ENCODE peak calls at places on chromosomes 5 and 9, in five cellular contexts. F, K, X, C and S are unnamed samples.

GRCh38 chr5:143576721-143577484 is 173.4 kb upstream of the NR3C1 start:
- DNase-seq in C (no peak), F (no peak), X (no peak), K (no peak), S (no peak)

GRCh38 chr5:56494300-56494704 is 261.2 kb upstream of the ANKRD55 start:
- DNase-seq in X (no peak), F (no peak), K (no peak), C (no peak), S (no peak)

GRCh38 chr9:98108540-98109031 is 10.4 kb downstream of the TRIM14 start:
- DNase-seq in X (no peak), F (no peak), K (no peak), C (no peak), S (no peak)

GRCh38 chr9:127290666-127291065 is 26.1 kb downstream of the GARNL3 start:
- DNase-seq in F (no peak), X (no peak), C (no peak), K (no peak), S (no peak)

GRCh38 chr9:129365196-129365595 is 187.1 kb upstream of the IER5L start:
- DNase-seq in X (no peak), K (no peak), C (no peak), F (no peak), S (no peak)

GRCh38 chr5:7886849-7887460 is 18.0 kb downstream of the MTRR start:
- DNase-seq in X (no peak), F (peak), C (no peak), K (no peak), S (no peak)

GRCh38 chr5:9927106-9927505 is 297.0 kb upstream of the TAS2R1 start:
- DNase-seq in X (no peak), K (peak), C (no peak), F (no peak), S (no peak)

GRCh38 chr9:33202552-33203300 is 35.6 kb upstream of the B4GALT1 start:
- DNase-seq in C (peak), X (no peak), F (no peak), K (no peak), S (no peak)

GRCh38 chr5:68465133-68465532 is 249.6 kb downstream of the PIK3R1 start:
- DNase-seq in X (no peak), K (no peak), C (no peak), F (no peak), S (no peak)

GRCh38 chr5:180848265-180848664 is 12.8 kb downstream of the ZFP62 start:
- DNase-seq in X (no peak), C (no peak), K (no peak), F (no peak), S (no peak)

GRCh38 chr9:133347515-133347984 is 381 bp downstream of the MED22 start:
- DNase-seq in C (peak), F (no peak), K (no peak), X (peak), S (no peak)

GRCh38 chr5:139137703-139138102 is 60.5 kb downstream of the SIL1 start:
- DNase-seq in C (no peak), F (no peak), X (no peak), K (no peak), S (no peak)

GRCh38 chr5:83632874-83633273 is 87.8 kb downstream of the HAPLN1 start:
- DNase-seq in K (peak), F (no peak), C (no peak), X (no peak), S (peak)

GRCh38 chr5:87686975-87687374 is 274.2 kb upstream of the CCNH start:
- DNase-seq in K (no peak), X (no peak), C (no peak), F (no peak), S (no peak)

GRCh38 chr9:133252301-133252776 is 22.7 kb downstream of the ABO start:
- DNase-seq in F (no peak), C (no peak), X (no peak), K (no peak), S (no peak)

GRCh38 chr5:102314328-102314727 is 18.2 kb upstream of the SLCO4C1 start:
- DNase-seq in F (no peak), X (no peak), K (no peak), C (no peak), S (no peak)

GRCh38 chr9:37944671-37945481 is 40.9 kb upstream of the SLC25A51 start:
- DNase-seq in C (no peak), F (no peak), K (no peak), X (no peak), S (no peak)

GRCh38 chr5:72281764-72282499 is 38.1 kb downstream of the MRPS27 start:
- DNase-seq in F (peak), C (no peak), X (no peak), K (no peak), S (peak)

GRCh38 chr5:174727794-174728662 is 3.6 kb downstream of the MSX2 start:
- DNase-seq in F (no peak), C (no peak), K (no peak), X (no peak), S (no peak)

GRCh38 chr5:179311091-179311470 is 34.2 kb downstream of the ADAMTS2 start:
- DNase-seq in C (no peak), X (no peak), F (no peak), K (no peak), S (no peak)

GRCh38 chr5:171512397-171512796 is 93.0 kb downstream of the FGF18 start:
- DNase-seq in K (no peak), F (no peak), X (no peak), C (no peak), S (no peak)

GRCh38 chr9:122126340-122127333 is 32.9 kb downstream of the NDUFA8 start:
- DNase-seq in F (no peak), C (no peak), X (no peak), K (no peak), S (no peak)

GRCh38 chr9:16469184-16469583 is 401.3 kb downstream of the BNC2 start:
- DNase-seq in K (no peak), F (no peak), X (no peak), C (no peak), S (no peak)

GRCh38 chr5:89338935-89339334 is 456.0 kb upstream of the MEF2C start:
- DNase-seq in F (peak), X (no peak), C (no peak), K (no peak), S (no peak)

GRCh38 chr9:98775831-98776441 is 20.4 kb downstream of the ANKS6 start:
- DNase-seq in C (no peak), K (no peak), X (peak), F (peak), S (peak)

GRCh38 chr9:121604242-121604641 is 47.2 kb upstream of the DAB2IP start:
- DNase-seq in K (no peak), X (no peak), F (no peak), C (no peak), S (no peak)

GRCh38 chr5:146052780-146053179 is 52.6 kb downstream of the PLAC8L1 start:
- DNase-seq in F (no peak), K (no peak), C (no peak), X (no peak), S (no peak)

GRCh38 chr9:136852664-136853595 is 784 bp downstream of the MAMDC4 start:
- DNase-seq in X (peak), C (peak), K (no peak), F (no peak), S (no peak)

GRCh38 chr9:130660683-130661460 is 3.5 kb upstream of the PRDM12 start:
- DNase-seq in C (no peak), K (no peak), F (no peak), X (no peak), S (no peak)

GRCh38 chr9:20606637-20607036 is 15.7 kb downstream of the MLLT3 start:
- DNase-seq in C (peak), K (no peak), X (no peak), F (no peak), S (no peak)

GRCh38 chr9:37621299-37621934 is 29.0 kb upstream of the TOMM5 start:
- DNase-seq in X (no peak), K (no peak), C (no peak), F (no peak), S (no peak)

GRCh38 chr5:179209359-179210150 is 135.7 kb downstream of the ADAMTS2 start:
- DNase-seq in K (no peak), F (peak), C (no peak), X (no peak), S (peak)

GRCh38 chr9:88689509-88689908 is 154.5 kb downstream of the NXNL2 start:
- DNase-seq in F (no peak), X (no peak), K (no peak), C (no peak), S (no peak)

GRCh38 chr9:88691811-88692210 is 156.8 kb downstream of the NXNL2 start:
- DNase-seq in F (no peak), C (no peak), K (no peak), X (no peak), S (peak)

GRCh38 chr9:88692837-88693236 is 157.9 kb downstream of the NXNL2 start:
- DNase-seq in F (no peak), K (no peak), C (no peak), X (no peak), S (no peak)

GRCh38 chr9:88690628-88691027 is 155.7 kb downstream of the NXNL2 start:
- DNase-seq in X (no peak), K (no peak), C (no peak), F (no peak), S (no peak)

DNA sequence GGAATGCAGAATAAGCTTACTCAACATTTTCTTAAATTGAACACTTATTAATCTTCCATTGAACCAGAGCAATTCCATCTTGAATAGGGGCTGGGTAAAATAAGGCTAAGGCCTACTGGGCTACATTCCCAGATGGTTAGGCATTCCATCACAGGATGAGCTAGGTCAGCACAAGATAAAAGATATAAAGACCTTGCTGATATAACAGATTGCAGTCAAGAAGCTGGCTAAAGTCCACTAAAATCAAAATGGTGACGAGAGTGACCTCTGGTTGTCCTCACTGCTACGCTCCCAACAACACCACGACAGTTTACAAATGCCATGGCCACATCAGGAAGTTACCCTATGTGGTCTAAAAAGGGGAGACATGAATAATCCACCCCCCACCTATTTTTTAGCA is 156.1 kb downstream of the NXNL2 start:
- DNase-seq in K (no peak), C (no peak), X (peak), F (no peak), S (no peak)
- TF ChIP-seq CTCF in K (no peak), C (no peak), X (no peak), F (no peak), S (no peak)

DNA sequence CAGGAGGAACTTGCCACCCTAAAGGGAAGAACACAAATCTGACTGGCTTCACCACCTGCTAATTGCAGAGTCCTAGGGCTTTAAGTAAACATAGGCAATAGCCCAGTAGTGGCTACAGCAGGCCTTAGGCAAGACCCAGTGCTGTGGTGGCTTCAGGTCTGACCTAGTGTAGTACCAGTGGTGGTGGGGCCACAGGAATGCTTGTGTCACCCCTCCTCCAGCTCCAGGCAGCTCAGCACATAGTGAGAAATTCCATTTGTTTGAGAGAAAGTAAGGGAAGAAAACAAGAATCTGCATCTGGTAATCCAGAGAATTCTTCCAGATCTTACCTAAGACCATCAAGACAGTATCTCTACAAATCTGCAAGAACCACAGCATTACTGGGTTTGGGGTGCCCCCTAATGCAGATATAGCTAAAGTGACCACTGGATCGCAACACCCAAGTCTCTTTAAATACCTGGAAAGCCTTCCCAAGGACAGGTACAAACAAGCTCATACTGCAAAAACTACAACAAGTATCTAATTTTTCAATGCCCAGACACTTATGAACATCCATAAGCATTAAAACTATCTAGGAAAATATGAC is 102.6 kb upstream of the TRPM3 start:
- DNase-seq in X (no peak), F (peak), K (no peak), C (no peak), S (no peak)
- TF ChIP-seq CTCF in X (no peak), F (peak), K (no peak), C (no peak), S (no peak)

GRCh38 chr5:132753135-132753987 is 6.1 kb downstream of the CCNI2 start:
- DNase-seq in X (no peak), F (no peak), K (no peak), C (no peak), S (no peak)
- TF ChIP-seq CTCF in X (no peak), F (peak), K (peak), C (no peak), S (peak)

DNA sequence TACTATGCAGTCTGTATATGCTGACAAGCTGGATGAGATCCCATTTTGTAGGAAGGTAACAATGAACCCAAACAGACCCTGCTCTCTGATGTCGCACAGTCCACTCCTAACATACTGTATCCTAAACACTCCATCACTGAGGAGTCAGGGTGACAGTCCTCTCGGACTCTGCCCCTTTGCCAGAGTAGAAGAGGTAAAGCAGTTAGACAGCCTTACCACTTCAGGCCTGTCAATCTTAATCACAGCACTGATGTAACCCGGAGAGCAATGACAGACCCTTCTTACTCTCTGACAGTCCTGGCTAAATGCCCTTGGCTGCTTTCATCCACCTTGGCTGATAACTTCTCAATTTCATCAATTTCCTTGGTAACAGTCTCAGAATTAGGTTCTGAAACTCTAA is 134.5 kb downstream of the EPB41L4A start:
- DNase-seq in X (no peak), C (no peak), F (no peak), K (no peak), S (no peak)
- TF ChIP-seq CTCF in X (no peak), C (no peak), F (no peak), K (no peak), S (no peak)

GRCh38 chr5:1503301-1504243 is 20.2 kb downstream of the LPCAT1 start:
- DNase-seq in C (peak), F (no peak), X (no peak), K (no peak), S (no peak)
- TF ChIP-seq CTCF in C (no peak), F (no peak), X (no peak), K (no peak), S (peak)

GRCh38 chr9:123893146-123893545 is 36.8 kb downstream of the DENND1A start:
- DNase-seq in X (no peak), K (no peak), F (no peak), C (no peak), S (no peak)

GRCh38 chr9:123894822-123895221 is 35.1 kb downstream of the DENND1A start:
- DNase-seq in X (no peak), C (no peak), K (no peak), F (no peak), S (no peak)

DNA sequence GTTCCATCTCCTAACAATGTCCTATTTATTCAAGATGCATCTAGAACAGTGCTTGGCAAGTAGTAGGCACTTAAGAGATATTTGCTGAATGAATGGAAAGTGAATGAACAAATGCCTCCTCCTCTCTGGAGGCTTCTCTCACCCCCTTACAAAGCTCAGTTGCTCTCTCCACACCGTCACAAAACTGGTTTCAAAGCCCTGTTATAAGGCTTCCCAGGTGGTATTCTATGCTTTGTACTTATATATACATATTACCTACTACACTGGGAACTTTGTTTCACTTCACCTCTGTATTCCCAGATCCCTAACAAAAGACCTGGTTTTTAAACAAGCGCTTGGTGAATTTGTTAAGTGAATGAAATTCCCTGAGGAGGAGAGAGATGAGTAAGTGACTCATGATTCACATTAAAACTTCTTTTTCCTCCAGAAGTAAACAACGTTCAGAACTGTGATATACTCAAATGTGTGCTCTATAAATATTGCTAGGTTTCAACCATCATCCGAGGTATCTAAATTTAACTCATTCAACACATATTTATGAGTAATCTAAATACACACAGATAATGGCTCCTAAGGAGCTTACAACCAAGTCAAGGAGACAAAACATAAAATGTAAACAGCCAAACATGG is 36.0 kb downstream of the DENND1A start:
- DNase-seq in F (peak), X (no peak), K (no peak), C (no peak), S (peak)
- TF ChIP-seq CTCF in F (no peak), X (no peak), K (no peak), C (no peak), S (no peak)

GRCh38 chr5:147396070-147396469 is 113.8 kb downstream of the DPYSL3 start:
- DNase-seq in C (peak), X (no peak), F (no peak), K (no peak), S (no peak)

GRCh38 chr5:147400076-147400809 is 109.6 kb downstream of the DPYSL3 start:
- DNase-seq in K (no peak), F (no peak), X (no peak), C (no peak), S (no peak)

GRCh38 chr5:147400836-147401235 is 109.0 kb downstream of the DPYSL3 start:
- DNase-seq in X (no peak), F (no peak), K (no peak), C (no peak), S (no peak)

GRCh38 chr5:147398860-147399259 is 111.0 kb downstream of the DPYSL3 start:
- DNase-seq in F (peak), K (no peak), C (no peak), X (no peak), S (no peak)

DNA sequence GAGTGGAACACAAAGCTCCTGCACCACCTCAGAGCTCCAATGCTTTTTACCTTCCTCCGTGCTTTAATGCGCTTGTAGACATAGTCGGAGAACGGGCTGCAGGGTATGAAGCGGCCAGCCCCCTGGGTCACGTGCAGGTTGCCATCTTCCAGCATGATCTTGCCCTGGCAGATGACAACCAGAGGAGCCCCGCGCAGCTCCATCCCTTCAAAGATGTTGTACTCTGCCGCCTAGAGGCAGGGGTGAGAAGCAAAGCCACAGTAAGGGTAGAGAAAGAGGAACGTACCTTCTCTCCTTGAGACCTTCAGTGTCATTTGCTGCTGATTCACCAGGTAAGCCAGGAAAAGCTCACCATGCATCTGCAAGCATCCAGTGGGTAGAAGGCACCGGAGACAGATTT is 112.3 kb downstream of the DPYSL3 start:
- DNase-seq in F (no peak), C (no peak), X (no peak), K (no peak), S (no peak)
- TF ChIP-seq CTCF in F (no peak), C (no peak), X (no peak), K (no peak), S (no peak)

DNA sequence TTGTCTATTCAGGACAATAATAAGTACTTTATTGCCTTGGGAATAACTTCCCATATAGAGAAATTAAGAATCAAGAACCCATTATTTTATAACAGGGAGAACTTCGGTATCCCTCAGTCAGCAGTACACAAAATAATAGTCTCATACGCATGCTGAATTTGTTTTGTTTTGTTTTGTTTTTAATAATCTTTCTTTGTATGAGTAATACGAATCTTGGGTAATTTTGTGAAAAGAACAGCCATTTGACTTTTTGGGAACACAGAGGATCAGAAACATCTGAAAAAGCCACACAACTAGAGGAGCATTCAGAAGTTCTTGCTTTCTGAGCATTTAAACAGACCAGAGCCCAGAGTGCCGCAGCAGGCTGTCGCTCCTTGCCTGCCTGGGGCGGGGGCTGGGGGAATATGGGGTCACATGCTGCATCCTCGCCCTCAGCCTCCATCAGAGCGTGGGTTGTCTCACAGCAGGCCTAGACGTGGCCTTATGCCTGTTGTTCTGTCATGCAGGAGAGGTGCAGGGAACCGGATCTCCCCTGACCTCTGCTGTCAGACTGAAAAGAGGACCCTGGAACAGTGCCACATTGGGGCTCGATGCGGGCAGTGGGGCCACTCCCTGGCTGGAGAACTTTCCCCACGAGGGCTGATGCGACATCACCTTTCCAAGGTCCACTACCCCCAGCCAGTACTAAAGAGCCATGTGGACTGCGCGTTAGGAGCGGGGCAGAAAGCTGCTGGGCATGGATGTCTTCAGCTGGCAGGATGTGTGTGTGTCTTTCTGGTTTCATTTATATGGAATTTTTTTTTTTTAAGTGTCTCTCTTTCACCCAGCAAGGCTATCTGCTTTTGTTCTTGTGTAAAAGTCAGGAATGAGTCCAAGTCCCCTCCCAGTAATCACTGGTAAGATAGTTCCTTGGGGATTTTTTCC is 133.4 kb upstream of the OTULINL start:
- DNase-seq in F (no peak), C (peak), K (no peak), X (no peak), S (no peak)
- TF ChIP-seq CTCF in F (no peak), C (no peak), K (no peak), X (no peak), S (no peak)

GRCh38 chr5:150075806-150076205 is 10.5 kb downstream of the CSF1R start:
- DNase-seq in K (no peak), X (peak), F (no peak), C (no peak), S (no peak)
- TF ChIP-seq CTCF in K (no peak), X (no peak), F (no peak), C (no peak), S (peak)